ENCODE peak calls at places on chromosome 20, in seven cellular contexts. F is IMR-90, O is heart left ventricle, W is spleen, Z is prostate gland, Y is HepG2, R is transverse colon. A is an unnamed sample.

GRCh38 chr20:14721926-14722325 is 384.5 kb upstream of the FLRT3 start:
- DNase-seq in R (no peak), W (no peak), F (no peak), O (no peak), Z (no peak), Y (no peak), A (no peak)

GRCh38 chr20:5504061-5504739 is 187.4 kb upstream of the PROKR2 start:
- DNase-seq in Y (peak), W (peak), F (no peak), O (peak), Z (no peak), R (peak), A (peak)

GRCh38 chr20:34437330-34437986 is 74.4 kb downstream of the ITCH start:
- DNase-seq in Y (no peak), R (no peak), W (no peak), Z (no peak), O (no peak), F (peak), A (no peak)

GRCh38 chr20:5848711-5849505 is 98.7 kb downstream of the SHLD1 start:
- DNase-seq in Y (no peak), Z (no peak), R (no peak), F (peak), O (no peak), W (no peak), A (no peak)

GRCh38 chr20:6122111-6122872 is 538 bp downstream of the FERMT1 start:
- DNase-seq in R (peak), O (no peak), W (no peak), Z (peak), Y (peak), F (peak), A (peak)

GRCh38 chr20:33915726-33916331 is 77.9 kb upstream of the RALY start:
- DNase-seq in Z (no peak), Y (peak), R (peak), O (peak), F (no peak), W (peak), A (no peak)

GRCh38 chr20:48919882-48920526 is 1.5 kb upstream of the ARFGEF2 start:
- DNase-seq in O (no peak), Z (no peak), F (no peak), Y (peak), R (peak), W (no peak), A (no peak)

GRCh38 chr20:15248618-15249395 is 911.4 kb upstream of the FLRT3 start:
- DNase-seq in F (no peak), O (no peak), W (no peak), Y (no peak), R (no peak), Z (no peak), A (no peak)

GRCh38 chr20:43558412-43559146 is at the start of gene SGK2:
- DNase-seq in O (no peak), W (peak), F (peak), Y (peak), Z (no peak), R (peak), A (no peak)

GRCh38 chr20:4167261-4168004 is 152.1 kb upstream of the RNF24 start:
- DNase-seq in R (no peak), Y (peak), O (no peak), F (no peak), Z (no peak), W (no peak), A (no peak)

GRCh38 chr20:4162766-4163165 is 147.4 kb upstream of the RNF24 start:
- DNase-seq in W (peak), O (no peak), F (no peak), Z (no peak), Y (no peak), R (no peak), A (no peak)

GRCh38 chr20:4164246-4164645 is 148.9 kb upstream of the RNF24 start:
- DNase-seq in F (no peak), R (no peak), W (peak), Y (no peak), Z (no peak), O (no peak), A (no peak)

GRCh38 chr20:4166726-4167035 is 151.3 kb upstream of the RNF24 start:
- DNase-seq in F (no peak), R (no peak), W (no peak), Z (no peak), O (no peak), Y (no peak), A (no peak)

GRCh38 chr20:4165984-4166725 is 150.8 kb upstream of the RNF24 start:
- DNase-seq in W (no peak), F (no peak), Y (no peak), O (no peak), Z (no peak), R (no peak), A (no peak)
- H3K4me3 ChIP-seq in W (no peak), F (no peak), Y (no peak), O (no peak), Z (no peak), R (no peak), A (no peak)

GRCh38 chr20:56629464-56630085 is 469 bp downstream of the TFAP2C start:
- DNase-seq in O (no peak), Z (peak), Y (no peak), W (no peak), F (no peak), R (no peak), A (no peak)

GRCh38 chr20:56630086-56630493 is 984 bp downstream of the TFAP2C start:
- DNase-seq in W (no peak), Z (peak), Y (no peak), R (peak), O (no peak), F (no peak), A (no peak)

GRCh38 chr20:56627122-56628014 is 1.7 kb upstream of the TFAP2C start:
- DNase-seq in O (no peak), Z (no peak), W (no peak), Y (no peak), R (no peak), F (no peak), A (no peak)

GRCh38 chr20:56628015-56628872 is 862 bp upstream of the TFAP2C start:
- DNase-seq in O (no peak), Z (no peak), F (no peak), W (no peak), R (no peak), Y (no peak), A (no peak)

GRCh38 chr20:56628873-56629463 is at the start of gene TFAP2C:
- DNase-seq in Y (no peak), R (peak), O (peak), F (no peak), Z (peak), W (no peak), A (no peak)
- TF ChIP-seq POLR2A in Y (no peak), R (peak), O (peak), F (no peak), Z (peak), W (no peak), A (no peak)

DNA sequence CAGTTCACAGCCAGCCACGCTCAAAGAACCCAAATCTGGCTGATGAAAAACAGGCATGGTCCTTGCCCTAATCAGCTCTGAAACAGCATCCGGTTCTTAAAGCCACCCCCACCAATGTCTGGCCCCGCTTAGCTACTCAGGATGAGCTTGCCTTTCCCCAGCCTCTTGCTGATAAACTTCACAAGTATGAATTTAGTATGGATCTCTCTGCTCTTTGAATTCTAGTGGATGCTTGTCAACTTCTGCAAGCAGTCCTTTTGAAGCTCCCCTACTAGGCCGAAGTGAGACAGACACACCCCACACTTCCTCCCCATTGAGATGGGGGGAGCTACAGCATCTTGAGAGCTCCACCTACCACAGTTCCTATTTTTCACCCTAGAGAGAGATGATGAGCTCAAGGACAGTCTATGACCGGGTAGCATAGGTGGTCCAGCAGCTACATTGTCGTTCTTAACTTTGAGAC is 36.7 kb downstream of the EBF4 start:
- DNase-seq in Z (no peak), F (no peak), Y (no peak), O (no peak), W (no peak), R (no peak), A (peak)
- H3K4me3 ChIP-seq in Z (no peak), F (no peak), Y (no peak), O (no peak), W (no peak), R (no peak), A (no peak)

GRCh38 chr20:35451295-35451694 is 4.1 kb upstream of the CEP250 start:
- DNase-seq in Z (peak), Y (no peak), F (no peak), R (no peak), O (no peak), W (no peak), A (no peak)

GRCh38 chr20:35448788-35449373 is 6.5 kb upstream of the CEP250 start:
- DNase-seq in F (no peak), R (no peak), W (no peak), O (no peak), Y (peak), Z (no peak), A (no peak)

GRCh38 chr20:35446356-35447078 is 8.5 kb upstream of the GDF5 start:
- DNase-seq in W (no peak), Z (no peak), R (no peak), O (no peak), F (no peak), Y (no peak), A (no peak)

GRCh38 chr20:35444226-35444625 is 6.2 kb upstream of the GDF5 start:
- DNase-seq in R (no peak), Y (no peak), W (no peak), Z (no peak), O (no peak), F (no peak), A (no peak)

DNA sequence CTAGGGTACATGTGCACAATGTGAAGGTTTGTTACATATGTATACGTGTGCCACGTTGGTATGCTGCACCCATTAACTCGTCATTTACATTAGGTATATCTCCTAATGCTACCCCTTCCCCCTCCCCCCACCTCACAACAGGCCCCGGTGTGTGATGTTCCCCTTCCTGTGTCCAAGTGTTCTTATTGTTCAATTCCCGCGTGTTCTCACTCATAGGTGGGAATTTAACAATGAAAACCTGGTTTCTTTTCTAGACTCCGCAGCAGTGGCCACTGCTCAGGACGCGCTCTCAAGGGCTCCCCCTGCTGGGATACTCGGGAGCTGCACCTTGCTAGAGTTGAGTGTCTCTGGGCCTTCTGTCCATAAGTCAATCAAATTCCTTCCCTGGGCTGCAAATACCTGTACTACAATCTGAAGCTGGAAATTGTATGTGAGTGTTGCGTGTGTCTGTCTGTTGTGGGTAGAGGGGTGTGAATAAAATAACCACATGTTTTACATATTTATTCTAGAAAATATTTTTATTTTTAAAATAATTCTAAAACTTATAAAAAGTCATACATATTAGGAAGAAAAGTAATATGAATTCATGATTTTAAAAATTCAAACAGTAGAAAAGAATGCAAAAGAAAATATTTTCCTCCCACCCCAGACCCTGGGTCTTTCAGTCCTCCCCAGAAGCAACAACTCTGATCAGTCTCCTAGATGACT is 8.2 kb upstream of the CEP250 start:
- DNase-seq in F (peak), O (peak), W (peak), Y (peak), Z (peak), R (peak), A (peak)
- TF ChIP-seq POLR2A in F (no peak), O (no peak), W (no peak), Y (no peak), Z (no peak), R (no peak), A (no peak)

GRCh38 chr20:3998998-3999397 is 16.4 kb downstream of the RNF24 start:
- DNase-seq in Z (no peak), Y (no peak), O (no peak), W (no peak), F (no peak), R (no peak), A (no peak)
- H3K4me3 ChIP-seq in Z (no peak), Y (no peak), O (no peak), W (no peak), F (no peak), R (no peak), A (no peak)

DNA sequence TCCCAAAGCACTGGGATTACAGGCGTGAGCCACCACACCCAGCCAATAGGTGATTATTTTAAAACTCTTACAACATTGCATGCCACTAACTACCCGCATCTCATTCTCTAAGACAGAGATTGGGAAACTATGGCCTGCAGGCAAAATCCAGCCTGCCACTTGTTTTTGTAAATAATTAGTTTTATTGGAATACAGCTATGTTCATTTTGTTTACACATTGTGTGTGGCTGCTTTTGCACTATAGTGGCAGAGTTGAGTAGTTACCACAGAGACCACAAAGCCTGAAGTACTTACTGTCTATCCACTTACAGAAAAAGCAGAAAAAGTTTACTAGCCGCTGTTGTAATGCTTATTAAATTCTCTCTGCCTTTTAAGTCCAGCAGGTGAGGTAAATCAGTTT is 16.4 kb upstream of the PKIG start:
- DNase-seq in F (no peak), R (no peak), Y (no peak), Z (no peak), W (no peak), O (no peak), A (no peak)
- TF ChIP-seq POLR2A in F (no peak), R (no peak), Y (no peak), Z (no peak), W (no peak), O (no peak), A (no peak)

GRCh38 chr20:50790651-50791277 is 4.1 kb upstream of the BCAS4 start:
- DNase-seq in R (peak), O (peak), Z (peak), F (peak), W (peak), Y (peak), A (peak)
- H3K4me3 ChIP-seq in R (no peak), O (peak), Z (no peak), F (no peak), W (no peak), Y (peak), A (peak)

GRCh38 chr20:30376767-30377658 is 880.5 kb upstream of the DEFB115 start:
- DNase-seq in O (peak), W (peak), R (peak), Y (peak), Z (peak), F (peak), A (peak)
- TF ChIP-seq POLR2A in O (no peak), W (no peak), R (peak), Y (peak), Z (peak), F (peak), A (no peak)